ENCODE peak calls at places on chromosomes 6 and 20, in eight cellular contexts. Y is HCT116, D is GM23248, I is cardiac muscle cell, U is esophagus squamous epithelium, S is upper lobe of left lung, O is Peyer's patch, K is thyroid gland. Z is an unnamed sample.

GRCh38 chr6:18388942-18389341 is 1.8 kb downstream of the RNF144B start:
- DNase-seq in S (no peak), U (no peak), I (no peak), Y (no peak), K (peak; percentile 29), D (peak; percentile 89), O (no peak), Z (peak; percentile 57)

GRCh38 chr20:15977026-15977425 is 596.2 kb downstream of the KIF16B start:
- DNase-seq in U (no peak), Y (no peak), D (no peak), S (no peak), I (no peak), O (no peak), K (no peak), Z (no peak)

GRCh38 chr20:8778387-8778786 is 290.5 kb upstream of the PLCB4 start:
- DNase-seq in Y (no peak), D (no peak), S (no peak), K (no peak), U (no peak), I (no peak), O (no peak), Z (no peak)

GRCh38 chr6:74249658-74250057 is 553.7 kb downstream of the CD109 start:
- DNase-seq in O (no peak), U (no peak), I (no peak), D (peak; percentile 39), S (no peak), Y (no peak), K (no peak), Z (no peak)

GRCh38 chr20:63846128-63846771 is 15.0 kb upstream of the ABHD16B start:
- DNase-seq in S (peak; percentile 80), K (peak; percentile 40), Y (no peak), I (peak; percentile 93), D (peak; percentile 50), U (no peak), O (no peak), Z (no peak)

GRCh38 chr6:134035823-134036296 is 16.6 kb downstream of the SLC2A12 start:
- DNase-seq in Y (peak; percentile 88), K (no peak), I (no peak), S (no peak), D (peak; percentile 67), U (no peak), O (no peak), Z (peak; percentile 46)

GRCh38 chr6:112618796-112619195 is 271.7 kb downstream of the RFPL4B start:
- DNase-seq in K (peak; percentile 46), D (peak; percentile 25), I (peak; percentile 36), Y (peak; percentile 21), S (no peak), O (no peak), U (no peak), Z (no peak)

GRCh38 chr20:3572151-3572550 is 91.0 kb downstream of the GFRA4 start:
- DNase-seq in U (no peak), Y (no peak), S (no peak), D (peak; percentile 52), K (no peak), O (no peak), I (no peak), Z (no peak)

GRCh38 chr20:35000922-35001595 is 45.4 kb downstream of the MYH7B start:
- DNase-seq in K (no peak), O (no peak), S (no peak), Y (no peak), D (no peak), U (no peak), I (no peak), Z (no peak)

GRCh38 chr6:111871725-111872520 is 1.3 kb downstream of the FYN start:
- DNase-seq in O (no peak), Y (no peak), S (peak; percentile 11), U (no peak), I (peak; percentile 45), K (peak; percentile 32), D (peak; percentile 59), Z (no peak)

GRCh38 chr6:25927721-25928359 is 2.7 kb downstream of the SLC17A2 start:
- DNase-seq in Y (no peak), D (peak; percentile 12), S (no peak), O (no peak), I (no peak), K (no peak), U (no peak), Z (no peak)

GRCh38 chr6:41071501-41071922 is 644 bp downstream of the OARD1 start:
- DNase-seq in O (no peak), D (no peak), Y (no peak), U (no peak), K (peak; percentile 79), S (peak; percentile 42), I (no peak), Z (no peak)

GRCh38 chr20:35954907-35955251 is 577 bp upstream of the SCAND1 start:
- DNase-seq in D (peak; percentile 77), I (no peak), U (no peak), Y (no peak), S (no peak), K (no peak), O (no peak), Z (no peak)

GRCh38 chr6:43702522-43703440 is 15.2 kb upstream of the MRPS18A start:
- DNase-seq in K (peak; percentile 96), S (no peak), D (peak; percentile 97), I (peak; percentile 96), U (no peak), Y (peak; percentile 92), O (peak; percentile 84), Z (no peak)

GRCh38 chr20:4819901-4820300 is 98.2 kb downstream of the PRND start:
- DNase-seq in D (no peak), I (no peak), K (no peak), O (no peak), U (no peak), Y (no peak), S (no peak), Z (no peak)

GRCh38 chr6:37862992-37863391 is 43.5 kb downstream of the ZFAND3 start:
- DNase-seq in D (peak; percentile 77), O (no peak), U (no peak), S (no peak), Y (no peak), I (no peak), K (no peak), Z (no peak)

GRCh38 chr20:19077370-19078220 is 134.8 kb upstream of the SLC24A3 start:
- DNase-seq in O (no peak), U (no peak), S (no peak), I (no peak), D (no peak), K (no peak), Y (no peak), Z (no peak)

GRCh38 chr20:62223571-62223970 is 3.5 kb upstream of the HRH3 start:
- DNase-seq in S (peak; percentile 61), U (no peak), Y (no peak), K (no peak), D (no peak), I (no peak), O (no peak), Z (no peak)

GRCh38 chr20:62224113-62224855 is 4.2 kb upstream of the HRH3 start:
- DNase-seq in O (no peak), S (peak; percentile 55), I (no peak), K (no peak), Y (no peak), U (no peak), D (no peak), Z (no peak)

GRCh38 chr20:62225820-62226635 is 6.0 kb upstream of the HRH3 start:
- DNase-seq in Y (no peak), I (no peak), D (no peak), O (no peak), K (no peak), U (no peak), S (peak; percentile 46), Z (no peak)

GRCh38 chr20:62226707-62227590 is 6.9 kb upstream of the HRH3 start:
- DNase-seq in U (no peak), O (no peak), S (peak; percentile 53), D (no peak), K (no peak), Y (no peak), I (no peak), Z (no peak)

DNA sequence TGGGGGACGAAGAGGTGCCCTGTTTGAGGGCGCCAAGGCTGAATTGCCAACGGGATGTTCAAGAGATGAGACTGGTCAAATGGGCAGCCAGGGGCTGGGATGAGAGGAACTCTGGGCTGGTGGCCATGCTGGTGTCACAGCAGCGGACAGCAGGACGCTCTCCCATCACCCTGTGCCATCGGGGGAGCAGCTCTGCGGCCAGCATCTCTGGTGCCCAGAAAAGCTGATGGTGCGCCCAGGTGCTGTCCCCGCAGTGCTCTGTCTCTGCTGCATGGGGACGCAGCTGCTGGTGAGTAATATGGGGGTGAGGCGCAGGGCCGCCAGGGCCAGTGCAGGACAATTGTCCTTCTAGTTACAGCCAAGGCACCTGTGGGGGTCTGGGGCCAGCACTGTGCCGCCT is 4.9 kb upstream of the HRH3 start:
- DNase-seq in U (no peak), S (peak; percentile 52), D (no peak), Y (no peak), O (no peak), I (no peak), K (no peak), Z (no peak)
- H3K27me3 ChIP-seq in U (peaks cover 18% of the 10 kb centered on the region), S (peaks cover 24% of the 10 kb centered on the region), D (peaks cover 23% of the 10 kb centered on the region), Y (peaks cover 23% of the 10 kb centered on the region), O (peaks cover 19% of the 10 kb centered on the region), I (peaks cover 61% of the 10 kb centered on the region), K (no peaks in the 10 kb centered on the region), Z (peaks cover 22% of the 10 kb centered on the region)

DNA sequence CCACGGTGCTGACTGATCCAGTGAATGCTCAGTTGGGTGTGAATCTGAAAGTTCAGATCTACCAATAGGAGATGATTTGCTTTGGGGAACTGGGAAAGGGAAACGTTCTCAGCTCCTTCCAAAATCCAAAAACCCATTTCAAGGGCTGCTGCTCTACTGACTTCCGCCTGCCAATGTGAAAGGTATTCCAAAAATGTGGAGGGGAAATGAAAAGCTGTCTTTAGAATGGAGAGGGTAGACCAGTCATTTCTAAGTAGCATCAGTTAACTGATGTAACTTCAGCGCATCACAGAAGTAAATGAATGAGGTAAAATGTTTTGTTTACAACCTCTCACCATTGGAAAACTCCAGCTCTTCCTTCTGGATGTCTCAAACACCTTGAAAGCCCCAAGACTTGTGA is 19.6 kb upstream of the EYA2 start:
- DNase-seq in S (no peak), D (no peak), U (no peak), I (no peak), Y (no peak), O (no peak), K (no peak), Z (no peak)
- H3K36me3 ChIP-seq in S (no peaks in the 10 kb centered on the region), D (no peaks in the 10 kb centered on the region), U (no peaks in the 10 kb centered on the region), I (no peaks in the 10 kb centered on the region), Y (no peaks in the 10 kb centered on the region), O (no peaks in the 10 kb centered on the region), K (no peaks in the 10 kb centered on the region), Z (no peaks in the 10 kb centered on the region)

DNA sequence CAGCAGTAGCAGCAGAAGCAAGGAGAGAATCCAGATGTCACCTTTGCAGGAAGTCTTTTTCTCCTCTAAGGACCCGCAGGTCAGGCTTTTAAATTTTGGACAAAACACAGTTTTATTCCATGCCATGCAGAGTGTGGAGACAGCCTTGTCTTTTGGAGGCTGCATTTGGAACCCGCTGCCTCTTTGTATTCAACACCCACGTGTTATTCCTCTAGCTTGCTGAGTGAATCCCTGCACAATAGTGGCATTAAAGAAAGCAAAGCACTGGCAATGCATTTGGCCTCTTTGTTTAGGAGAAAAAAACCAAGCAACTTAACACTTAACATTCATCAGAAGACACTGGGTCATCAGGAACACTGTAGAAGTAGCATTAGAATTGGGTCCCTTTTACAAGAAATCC is 43.5 kb downstream of the TFAP2B start:
- DNase-seq in O (no peak), U (no peak), Y (no peak), S (no peak), D (no peak), I (no peak), K (no peak), Z (no peak)
- H3K27me3 ChIP-seq in O (no peaks in the 10 kb centered on the region), U (no peaks in the 10 kb centered on the region), Y (no peaks in the 10 kb centered on the region), S (no peaks in the 10 kb centered on the region), D (no peaks in the 10 kb centered on the region), I (peaks cover 6% of the 10 kb centered on the region), K (no peaks in the 10 kb centered on the region), Z (no peaks in the 10 kb centered on the region)

GRCh38 chr6:142455957-142456589 is 154.3 kb downstream of the ADGRG6 start:
- DNase-seq in O (no peak), K (no peak), S (no peak), I (no peak), Y (no peak), U (no peak), D (no peak), Z (no peak)
- H3K36me3 ChIP-seq in O (no peaks in the 10 kb centered on the region), K (no peaks in the 10 kb centered on the region), S (no peaks in the 10 kb centered on the region), I (no peaks in the 10 kb centered on the region), Y (no peaks in the 10 kb centered on the region), U (no peaks in the 10 kb centered on the region), D (no peaks in the 10 kb centered on the region), Z (no peaks in the 10 kb centered on the region)